ENCODE peak calls at places on chromosomes 16 and 17, in four cellular contexts. One of them, this sample, is unnamed.

GRCh38 chr17:8799001-8799850 is at the start of gene MFSD6L:
- DNase-seq in hippocampal formation: no peak
- DNase-seq in neural crest cell: no peak
- DNase-seq in T-helper 2 cell: no peak
- DNase-seq in this sample: no peak

GRCh38 chr16:67372664-67373063 is 20.6 kb downstream of the TPPP3 start:
- DNase-seq in T-helper 2 cell: no peak
- DNase-seq in hippocampal formation: no peak
- DNase-seq in neural crest cell: no peak
- DNase-seq in this sample: no peak

GRCh38 chr17:74244543-74244942 is 29.5 kb upstream of the DNAI2 start:
- DNase-seq in hippocampal formation: peak; percentile 74
- DNase-seq in T-helper 2 cell: no peak
- DNase-seq in neural crest cell: no peak
- DNase-seq in this sample: no peak

GRCh38 chr17:74769856-74770497 is 6.2 kb downstream of the NAT9 start:
- DNase-seq in neural crest cell: no peak
- DNase-seq in hippocampal formation: no peak
- DNase-seq in T-helper 2 cell: no peak
- DNase-seq in this sample: no peak

GRCh38 chr16:21167929-21168602 is 9.6 kb downstream of the LDAF1 start:
- DNase-seq in T-helper 2 cell: no peak
- DNase-seq in neural crest cell: no peak
- DNase-seq in hippocampal formation: no peak
- DNase-seq in this sample: no peak

GRCh38 chr16:81786321-81786720 is 7.2 kb downstream of the PLCG2 start:
- DNase-seq in T-helper 2 cell: no peak
- DNase-seq in neural crest cell: no peak
- DNase-seq in hippocampal formation: no peak
- DNase-seq in this sample: no peak

GRCh38 chr17:17978481-17979424 is 6.1 kb downstream of the DRC3 start:
- DNase-seq in neural crest cell: no peak
- DNase-seq in T-helper 2 cell: no peak
- DNase-seq in hippocampal formation: no peak
- DNase-seq in this sample: no peak

GRCh38 chr17:43430936-43431649 is 32.3 kb downstream of the ARL4D start:
- DNase-seq in neural crest cell: no peak
- DNase-seq in T-helper 2 cell: no peak
- DNase-seq in hippocampal formation: no peak
- DNase-seq in this sample: no peak

GRCh38 chr16:13307861-13308260 is 406.5 kb downstream of the SHISA9 start:
- DNase-seq in T-helper 2 cell: no peak
- DNase-seq in neural crest cell: no peak
- DNase-seq in hippocampal formation: no peak
- DNase-seq in this sample: no peak

GRCh38 chr17:18235743-18236256 is 10.4 kb downstream of the LLGL1 start:
- DNase-seq in neural crest cell: no peak
- DNase-seq in hippocampal formation: no peak
- DNase-seq in T-helper 2 cell: peak; percentile 17
- DNase-seq in this sample: no peak

GRCh38 chr16:57614546-57615343 is 13.7 kb upstream of the ADGRG1 start:
- DNase-seq in T-helper 2 cell: peak; percentile 29
- DNase-seq in neural crest cell: no peak
- DNase-seq in hippocampal formation: no peak
- DNase-seq in this sample: no peak

GRCh38 chr17:17792551-17793377 is 44.0 kb downstream of the SREBF1 start:
- DNase-seq in T-helper 2 cell: no peak
- DNase-seq in hippocampal formation: peak; percentile 55
- DNase-seq in neural crest cell: no peak
- DNase-seq in this sample: peak; percentile 32

GRCh38 chr16:9843424-9844013 is 338.7 kb downstream of the GRIN2A start:
- DNase-seq in T-helper 2 cell: no peak
- DNase-seq in neural crest cell: no peak
- DNase-seq in hippocampal formation: no peak
- DNase-seq in this sample: no peak

GRCh38 chr17:27543958-27544349 is 87.0 kb upstream of the LGALS9 start:
- DNase-seq in hippocampal formation: no peak
- DNase-seq in neural crest cell: no peak
- DNase-seq in T-helper 2 cell: no peak
- DNase-seq in this sample: no peak

GRCh38 chr16:10736926-10737625 is 6.6 kb upstream of the NUBP1 start:
- DNase-seq in T-helper 2 cell: peak; percentile 34
- DNase-seq in hippocampal formation: peak; percentile 39
- DNase-seq in neural crest cell: peak; percentile 62
- DNase-seq in this sample: peak; percentile 36

GRCh38 chr16:30367349-30368009 is 2.8 kb downstream of the TBC1D10B start:
- DNase-seq in hippocampal formation: no peak
- DNase-seq in neural crest cell: no peak
- DNase-seq in T-helper 2 cell: no peak
- DNase-seq in this sample: no peak

GRCh38 chr16:23158114-23158513 is 8.9 kb upstream of the USP31 start:
- DNase-seq in neural crest cell: no peak
- DNase-seq in hippocampal formation: no peak
- DNase-seq in T-helper 2 cell: no peak
- DNase-seq in this sample: no peak

GRCh38 chr16:20411055-20411454 is 1.7 kb downstream of the ACSM5 start:
- DNase-seq in T-helper 2 cell: no peak
- DNase-seq in neural crest cell: no peak
- DNase-seq in hippocampal formation: no peak
- DNase-seq in this sample: no peak

GRCh38 chr16:66516172-66516807 is 33.6 kb downstream of the TK2 start:
- DNase-seq in T-helper 2 cell: no peak
- DNase-seq in neural crest cell: no peak
- DNase-seq in hippocampal formation: no peak
- DNase-seq in this sample: no peak

GRCh38 chr17:45311762-45312476 is 4.9 kb downstream of the MAP3K14 start:
- DNase-seq in T-helper 2 cell: peak; percentile 76
- DNase-seq in hippocampal formation: no peak
- DNase-seq in neural crest cell: no peak
- DNase-seq in this sample: peak; percentile 56

GRCh38 chr17:35630530-35631148 is 43.5 kb downstream of the AP2B1 start:
- DNase-seq in T-helper 2 cell: no peak
- DNase-seq in neural crest cell: no peak
- DNase-seq in hippocampal formation: no peak
- DNase-seq in this sample: no peak

GRCh38 chr17:77725851-77726250 is 232.7 kb upstream of the TNRC6C start:
- DNase-seq in T-helper 2 cell: no peak
- DNase-seq in hippocampal formation: no peak
- DNase-seq in neural crest cell: no peak
- DNase-seq in this sample: no peak

GRCh38 chr17:59829217-59830006 is 63.3 kb downstream of the TUBD1 start:
- DNase-seq in hippocampal formation: no peak
- DNase-seq in T-helper 2 cell: no peak
- DNase-seq in neural crest cell: no peak
- DNase-seq in this sample: no peak

GRCh38 chr16:2152695-2153506 is 2.7 kb upstream of the TRAF7 start:
- DNase-seq in T-helper 2 cell: peak; percentile 37
- DNase-seq in hippocampal formation: no peak
- DNase-seq in neural crest cell: no peak
- DNase-seq in this sample: no peak

GRCh38 chr17:76873856-76874255 is 5.7 kb downstream of the MGAT5B start:
- DNase-seq in neural crest cell: no peak
- DNase-seq in T-helper 2 cell: no peak
- DNase-seq in hippocampal formation: no peak
- DNase-seq in this sample: no peak

GRCh38 chr17:9408381-9408780 is 167.2 kb downstream of the STX8 start:
- DNase-seq in hippocampal formation: no peak
- DNase-seq in neural crest cell: no peak
- DNase-seq in T-helper 2 cell: no peak
- DNase-seq in this sample: no peak

GRCh38 chr17:17725853-17726720 is 44.8 kb downstream of the RAI1 start:
- DNase-seq in T-helper 2 cell: no peak
- DNase-seq in neural crest cell: no peak
- DNase-seq in hippocampal formation: no peak
- DNase-seq in this sample: no peak

GRCh38 chr17:67376892-67377726 is at the start of gene PITPNC1:
- DNase-seq in hippocampal formation: peak; percentile 80
- DNase-seq in neural crest cell: peak; percentile 81
- DNase-seq in T-helper 2 cell: peak; percentile 72
- DNase-seq in this sample: peak; percentile 83

GRCh38 chr17:28686296-28686695 is 24.3 kb downstream of the SUPT6H start:
- DNase-seq in neural crest cell: no peak
- DNase-seq in hippocampal formation: no peak
- DNase-seq in T-helper 2 cell: no peak
- DNase-seq in this sample: no peak

GRCh38 chr16:90020838-90021382 is 1.7 kb upstream of the DBNDD1 start:
- DNase-seq in hippocampal formation: peak; percentile 33
- DNase-seq in neural crest cell: no peak
- DNase-seq in T-helper 2 cell: no peak
- DNase-seq in this sample: no peak

GRCh38 chr17:48575673-48576478 is 2.3 kb downstream of the HOXB4 start:
- DNase-seq in hippocampal formation: no peak
- DNase-seq in T-helper 2 cell: no peak
- DNase-seq in neural crest cell: no peak
- DNase-seq in this sample: no peak

GRCh38 chr16:11913425-11914079 is 2.2 kb downstream of the GSPT1 start:
- DNase-seq in hippocampal formation: no peak
- DNase-seq in T-helper 2 cell: no peak
- DNase-seq in neural crest cell: no peak
- DNase-seq in this sample: peak; percentile 43

GRCh38 chr17:27078296-27078695 is 215.6 kb upstream of the WSB1 start:
- DNase-seq in neural crest cell: no peak
- DNase-seq in hippocampal formation: no peak
- DNase-seq in T-helper 2 cell: no peak
- DNase-seq in this sample: no peak